ENCODE peak calls at places on chromosome 17, in four cellular contexts. U, Q, X and P are unnamed samples.

GRCh38 chr17:55086635-55087058 is 118.1 kb downstream of the STXBP4 start:
- DNase-seq in U (no peak), Q (no peak), X (no peak), P (no peak)

GRCh38 chr17:47987240-47987835 is 16.4 kb downstream of the CDK5RAP3 start:
- DNase-seq in U (no peak), Q (no peak), X (no peak), P (peak)

GRCh38 chr17:10121971-10122707 is 76.3 kb downstream of the GAS7 start:
- DNase-seq in U (peak), Q (no peak), X (no peak), P (no peak)

GRCh38 chr17:31919802-31920525 is 16.8 kb upstream of the SUZ12 start:
- DNase-seq in U (no peak), Q (no peak), X (peak), P (no peak)

GRCh38 chr17:29931253-29931932 is 1.4 kb upstream of the SSH2 start:
- DNase-seq in U (peak), Q (peak), X (peak), P (peak)

GRCh38 chr17:49920370-49920769 is 48.6 kb upstream of the DLX4 start:
- DNase-seq in U (no peak), Q (no peak), X (peak), P (no peak)

GRCh38 chr17:82202981-82203380 is 9.7 kb downstream of the CCDC57 start:
- DNase-seq in U (no peak), Q (no peak), X (no peak), P (peak)

GRCh38 chr17:79078476-79079190 is 4.0 kb downstream of the ENGASE start:
- DNase-seq in U (no peak), Q (no peak), X (no peak), P (peak)

GRCh38 chr17:43917348-43918025 is 10.2 kb upstream of the MPP2 start:
- DNase-seq in U (no peak), Q (no peak), X (no peak), P (no peak)

GRCh38 chr17:73210002-73210678 is 17.3 kb downstream of the COG1 start:
- DNase-seq in U (no peak), Q (peak), X (no peak), P (peak)

GRCh38 chr17:50638851-50639767 is 4.4 kb downstream of the ABCC3 start:
- DNase-seq in U (no peak), Q (peak), X (peak), P (peak)

GRCh38 chr17:41750866-41751265 is 16.4 kb upstream of the HAP1 start:
- DNase-seq in U (no peak), Q (no peak), X (no peak), P (no peak)

GRCh38 chr17:38598536-38598935 is 7.2 kb downstream of the SRCIN1 start:
- DNase-seq in U (no peak), Q (peak), X (peak), P (peak)
- TF ChIP-seq PBX3 in U (no peak), Q (no peak), X (no peak), P (no peak)

GRCh38 chr17:80133626-80133970 is 13.3 kb downstream of the EIF4A3 start:
- DNase-seq in U (no peak), Q (no peak), X (no peak), P (no peak)
- TF ChIP-seq EP300 in U (no peak), Q (no peak), X (no peak), P (no peak)

DNA sequence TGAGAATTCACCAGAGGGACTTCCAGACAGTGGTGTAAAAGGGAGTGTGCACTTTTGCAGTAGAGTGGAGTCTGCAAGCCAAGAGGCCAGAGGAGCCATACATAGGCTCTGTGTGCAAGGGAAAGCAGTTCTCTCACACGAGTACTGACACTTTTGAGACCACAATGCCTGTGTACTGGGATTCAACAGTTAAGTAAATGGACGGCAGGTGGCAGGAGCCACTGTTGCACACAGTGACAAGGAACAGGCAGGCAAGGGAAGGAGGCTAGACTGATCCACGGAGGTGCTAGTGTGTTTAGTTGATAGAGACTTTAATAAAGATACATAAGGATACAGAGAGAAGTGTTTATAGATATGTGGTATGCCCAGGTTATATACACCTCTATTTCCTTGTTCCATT is 67.0 kb downstream of the MPRIP start:
- DNase-seq in U (no peak), Q (no peak), X (no peak), P (no peak)
- H3K27ac ChIP-seq in U (no peak), Q (no peak), X (no peak), P (no peak)

GRCh38 chr17:35094902-35095301 is 24.8 kb downstream of the RAD51D start:
- DNase-seq in U (no peak), Q (no peak), X (peak), P (no peak)
- TF ChIP-seq PBX3 in U (no peak), Q (no peak), X (no peak), P (peak)

DNA sequence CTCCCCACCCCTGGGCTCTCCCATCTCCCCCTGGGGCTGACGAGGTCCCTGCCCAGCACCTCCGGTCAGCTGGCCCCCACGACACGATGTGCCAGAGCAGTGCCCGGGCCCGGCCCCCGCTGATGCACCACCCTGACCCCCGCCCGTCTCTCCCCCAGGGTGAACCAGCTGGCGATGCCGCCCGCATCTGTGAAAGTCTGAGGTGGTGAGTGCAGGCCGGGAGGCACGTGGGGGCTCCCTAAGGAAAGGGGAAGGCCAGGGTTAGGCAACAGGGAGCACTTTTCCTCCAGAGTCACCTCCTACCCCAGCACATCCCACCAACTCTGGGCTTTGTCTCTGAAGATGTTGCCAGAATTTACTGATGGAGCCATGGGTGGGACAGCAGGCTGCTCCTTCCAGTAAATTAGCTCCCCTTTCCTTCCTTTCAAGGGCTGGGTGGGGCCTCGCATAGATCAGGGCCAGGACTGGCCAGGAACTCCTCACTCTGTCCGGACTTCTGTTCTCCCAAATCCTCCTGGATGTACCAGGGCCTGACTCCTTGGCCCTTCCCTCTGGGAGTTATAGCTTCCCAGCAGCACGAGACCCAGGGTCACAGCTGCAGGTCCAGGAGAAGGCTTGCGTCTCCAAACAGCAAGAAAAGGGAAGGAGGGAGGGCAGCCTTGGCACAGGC is 18.3 kb downstream of the MYBBP1A start:
- DNase-seq in U (no peak), Q (no peak), X (no peak), P (no peak)
- TF ChIP-seq EP300 in U (no peak), Q (no peak), X (no peak), P (no peak)